ENCODE peak calls at places on chromosomes 2 and 18, in nine cellular contexts. Y is K562; K is CD8-positive, alpha-beta T cell; U is pancreas; Z is colonic mucosa; P is brain microvascular endothelial cell; L is Peyer's patch; T is lower lobe of right lung; J is upper lobe of left lung. R is an unnamed sample.

GRCh38 chr2:152165306-152165705 is 10.3 kb downstream of the STAM2 start:
- DNase-seq in Y (no peak), T (no peak), U (no peak), P (no peak), L (no peak), Z (no peak), J (no peak), K (no peak), R (no peak)

GRCh38 chr2:11870584-11870983 is 124.2 kb downstream of the LPIN1 start:
- DNase-seq in P (no peak), Z (no peak), Y (no peak), U (no peak), J (no peak), T (no peak), K (no peak), L (no peak), R (no peak)

GRCh38 chr2:182822733-182823132 is 43.7 kb downstream of the FRZB start:
- DNase-seq in J (no peak), K (no peak), P (no peak), U (no peak), L (no peak), Y (no peak), T (no peak), Z (no peak), R (no peak)

GRCh38 chr2:132392211-132392610 is 24.4 kb upstream of the GPR39 start:
- DNase-seq in Y (no peak), T (no peak), Z (no peak), U (no peak), L (no peak), P (no peak), J (no peak), K (no peak), R (no peak)

GRCh38 chr2:230687498-230687897 is 25.1 kb upstream of the CAB39 start:
- DNase-seq in K (no peak), P (peak), Z (no peak), J (no peak), L (no peak), Y (no peak), T (no peak), U (no peak), R (no peak)

GRCh38 chr2:100278501-100278900 is 43.8 kb downstream of the LONRF2 start:
- DNase-seq in L (no peak), T (no peak), J (no peak), K (no peak), P (no peak), U (no peak), Z (no peak), Y (no peak), R (no peak)

GRCh38 chr18:48777026-48777736 is 173.6 kb downstream of the SMAD7 start:
- DNase-seq in J (peak), K (peak), Z (peak), Y (peak), P (peak), L (peak), T (peak), U (peak), R (peak)

GRCh38 chr2:54609241-54609640 is 114.2 kb upstream of the EML6 start:
- DNase-seq in Z (no peak), Y (no peak), L (no peak), T (no peak), P (no peak), K (no peak), U (no peak), J (no peak), R (no peak)

GRCh38 chr2:43448011-43448821 is 147.6 kb downstream of the THADA start:
- DNase-seq in J (no peak), K (no peak), L (no peak), Z (no peak), Y (no peak), T (no peak), P (peak), U (no peak), R (no peak)

GRCh38 chr2:43448822-43449110 is 147.1 kb downstream of the THADA start:
- DNase-seq in Z (no peak), T (no peak), P (no peak), L (no peak), K (no peak), J (no peak), Y (no peak), U (no peak), R (no peak)

GRCh38 chr2:43453771-43454170 is 142.1 kb downstream of the THADA start:
- DNase-seq in P (no peak), U (no peak), L (no peak), Z (no peak), J (no peak), T (no peak), Y (no peak), K (no peak), R (no peak)

GRCh38 chr2:43452318-43452731 is 143.5 kb downstream of the THADA start:
- DNase-seq in J (no peak), Z (no peak), T (no peak), P (no peak), L (no peak), U (no peak), K (no peak), Y (no peak), R (no peak)

DNA sequence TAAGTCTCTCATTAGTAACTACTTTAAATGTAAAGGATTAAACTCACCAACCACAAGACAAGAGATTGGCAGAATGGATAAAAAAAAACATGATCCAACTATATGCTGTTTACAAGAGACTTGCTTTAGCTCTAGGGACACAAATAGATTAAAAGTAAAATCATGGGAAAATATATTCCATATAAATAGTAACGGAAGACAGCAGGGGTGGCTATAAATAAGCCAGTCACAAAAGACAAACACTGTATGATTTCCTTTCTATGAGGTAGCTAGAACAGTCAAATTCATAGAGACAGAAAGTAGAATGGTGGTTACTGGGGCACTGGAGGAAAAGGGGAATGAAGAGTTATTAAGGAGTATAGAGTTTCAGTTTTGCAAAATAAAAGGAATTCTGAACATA is 145.2 kb downstream of the THADA start:
- DNase-seq in Z (no peak), T (no peak), J (no peak), K (no peak), P (no peak), U (no peak), L (no peak), Y (no peak), R (no peak)
- H3K27ac ChIP-seq in Z (no peak), T (no peak), J (no peak), K (no peak), P (no peak), U (no peak), L (no peak), Y (no peak), R (no peak)

GRCh38 chr2:124024491-124025348 is at the start of gene CNTNAP5:
- DNase-seq in K (no peak), Y (peak), L (peak), T (peak), P (peak), U (peak), Z (peak), J (peak), R (peak)
- H3K4me3 ChIP-seq in K (no peak), Y (no peak), L (no peak), T (no peak), P (no peak), U (no peak), Z (no peak), J (no peak), R (no peak)

GRCh38 chr18:56296381-56296780 is 342.0 kb downstream of the TXNL1 start:
- DNase-seq in K (no peak), Z (no peak), U (no peak), L (no peak), J (no peak), Y (no peak), P (no peak), T (no peak), R (no peak)

GRCh38 chr18:56302161-56302560 is 336.2 kb downstream of the TXNL1 start:
- DNase-seq in P (no peak), Y (no peak), T (no peak), Z (no peak), U (no peak), K (no peak), L (no peak), J (no peak), R (no peak)

GRCh38 chr18:56294484-56295183 is 343.8 kb downstream of the TXNL1 start:
- DNase-seq in K (no peak), P (no peak), Y (no peak), T (no peak), U (no peak), L (no peak), J (no peak), Z (no peak), R (no peak)

GRCh38 chr18:56299740-56300139 is 338.7 kb downstream of the TXNL1 start:
- DNase-seq in Y (no peak), L (no peak), J (no peak), K (no peak), P (no peak), Z (no peak), U (no peak), T (no peak), R (no peak)

GRCh38 chr18:56298935-56299334 is 339.5 kb downstream of the TXNL1 start:
- DNase-seq in L (no peak), Z (no peak), T (no peak), J (no peak), P (peak), K (no peak), U (no peak), Y (peak), R (no peak)
- TF ChIP-seq CTCF in L (no peak), Z (no peak), T (peak), J (no peak), P (peak), K (no peak), U (no peak), Y (no peak), R (no peak)

GRCh38 chr2:238848566-238848940 is 668 bp downstream of the TWIST2 start:
- DNase-seq in P (no peak), Y (no peak), L (no peak), U (no peak), Z (no peak), K (no peak), T (no peak), J (peak), R (no peak)
- H3K27ac ChIP-seq in P (no peak), Y (no peak), L (peak), U (no peak), Z (peak), K (no peak), T (peak), J (peak), R (peak)

GRCh38 chr2:105337122-105338019 is at the start of gene C2orf49:
- DNase-seq in U (peak), T (peak), K (peak), J (peak), P (peak), L (peak), Y (peak), Z (peak), R (peak)
- H3K4me3 ChIP-seq in U (peak), T (peak), K (peak), J (peak), P (peak), L (peak), Y (peak), Z (peak), R (peak)

GRCh38 chr18:9724797-9725196 is 16.7 kb downstream of the RAB31 start:
- DNase-seq in U (no peak), Z (no peak), K (no peak), P (no peak), Y (no peak), L (no peak), T (no peak), J (no peak), R (no peak)

GRCh38 chr18:9720327-9720726 is 12.2 kb downstream of the RAB31 start:
- DNase-seq in K (no peak), T (no peak), U (no peak), Y (peak), P (no peak), J (no peak), L (no peak), Z (no peak), R (no peak)

GRCh38 chr18:9719421-9719981 is 11.4 kb downstream of the RAB31 start:
- DNase-seq in J (peak), U (no peak), T (no peak), Y (no peak), P (peak), L (no peak), Z (no peak), K (no peak), R (no peak)

GRCh38 chr18:9721893-9722515 is 13.9 kb downstream of the RAB31 start:
- DNase-seq in K (no peak), J (no peak), L (no peak), Y (no peak), Z (no peak), P (no peak), T (no peak), U (no peak), R (no peak)

GRCh38 chr18:9722691-9723090 is 14.6 kb downstream of the RAB31 start:
- DNase-seq in P (no peak), T (no peak), U (no peak), J (no peak), Y (no peak), K (no peak), Z (peak), L (no peak), R (no peak)
- TF ChIP-seq CTCF in P (no peak), T (peak), U (peak), J (no peak), Y (peak), K (no peak), Z (peak), L (no peak), R (no peak)

DNA sequence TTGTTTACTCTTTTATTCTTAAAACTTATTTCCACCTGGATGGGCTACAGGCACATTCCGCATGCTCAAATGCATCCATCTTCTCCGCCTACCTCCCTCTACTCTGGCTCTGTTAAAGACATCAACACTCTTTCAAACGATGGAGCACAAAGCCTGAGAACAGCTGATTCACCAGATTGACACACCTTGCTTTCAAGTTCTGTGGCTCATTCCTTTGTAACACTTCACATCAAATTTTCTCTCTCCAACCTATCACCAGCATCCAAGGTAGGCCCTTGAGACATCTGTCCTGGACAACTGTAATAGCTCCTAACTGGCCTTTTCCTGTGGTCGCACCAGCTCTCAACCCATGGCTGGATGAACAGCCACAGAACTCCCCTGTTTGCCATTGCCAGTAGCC is 274.5 kb downstream of the BCL11A start:
- DNase-seq in Z (no peak), T (no peak), U (no peak), J (no peak), Y (no peak), L (no peak), P (no peak), K (no peak), R (no peak)
- H3K27ac ChIP-seq in Z (no peak), T (no peak), U (no peak), J (no peak), Y (no peak), L (no peak), P (no peak), K (no peak), R (no peak)

GRCh38 chr18:36316246-36316645 is 18.7 kb downstream of the FHOD3 start:
- DNase-seq in P (no peak), J (no peak), K (no peak), U (no peak), Y (no peak), Z (no peak), T (no peak), L (no peak), R (no peak)
- H3K4me3 ChIP-seq in P (no peak), J (no peak), K (no peak), U (no peak), Y (no peak), Z (no peak), T (no peak), L (no peak), R (no peak)

DNA sequence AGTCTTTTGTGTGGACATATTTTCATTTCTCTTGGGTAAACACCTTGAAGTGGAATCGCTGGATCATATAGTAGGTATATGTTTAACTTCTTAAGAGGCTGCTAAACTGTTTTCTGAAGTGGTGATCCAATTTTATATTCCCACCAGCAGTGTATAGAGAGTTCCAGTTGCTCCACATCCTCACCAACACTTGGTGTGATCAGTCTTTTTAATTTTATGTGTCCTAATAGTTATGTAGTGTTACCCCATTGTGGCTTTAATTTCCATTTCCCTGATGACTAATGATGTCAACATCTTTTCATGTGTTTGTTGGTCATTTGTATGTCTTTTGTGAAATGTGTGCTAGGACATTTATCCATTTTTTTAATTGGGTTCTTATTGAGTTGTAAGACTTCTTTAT is 56.9 kb downstream of the DGKD start:
- DNase-seq in K (no peak), T (no peak), P (no peak), U (no peak), Z (no peak), L (no peak), Y (no peak), J (no peak), R (no peak)
- TF ChIP-seq CTCF in K (no peak), T (no peak), P (no peak), U (no peak), Z (no peak), L (no peak), Y (no peak), J (no peak), R (no peak)